ENCODE peak calls at places on chromosomes 16 and 17, in four cellular contexts. Q is A549, A is K562, R is HepG2. W is an unnamed sample.

GRCh38 chr17:73546770-73547345 is 97.4 kb downstream of the SDK2 start:
- DNase-seq in Q (peak), A (peak), R (peak), W (peak)

GRCh38 chr16:20359997-20360396 is 7.5 kb upstream of the UMOD start:
- DNase-seq in Q (no peak), A (peak), R (peak), W (peak)

GRCh38 chr17:356671-357434 is 4.2 kb upstream of the RPH3AL start:
- DNase-seq in Q (no peak), A (no peak), R (no peak), W (no peak)

GRCh38 chr16:85557976-85558589 is 55.0 kb upstream of the GSE1 start:
- DNase-seq in Q (no peak), A (no peak), R (no peak), W (no peak)

GRCh38 chr17:82915697-82916027 is 75.8 kb upstream of the ZNF750 start:
- DNase-seq in Q (no peak), A (no peak), R (no peak), W (no peak)

GRCh38 chr17:72427761-72428109 is 306.9 kb downstream of the SOX9 start:
- DNase-seq in Q (no peak), A (no peak), R (no peak), W (no peak)

GRCh38 chr16:57361384-57361783 is 2.8 kb downstream of the CCL22 start:
- DNase-seq in Q (no peak), A (no peak), R (no peak), W (no peak)

GRCh38 chr17:9360610-9361571 is 214.7 kb downstream of the STX8 start:
- DNase-seq in Q (peak), A (no peak), R (peak), W (no peak)

GRCh38 chr17:64448665-64449512 is at the start of gene MILR1:
- DNase-seq in Q (peak), A (peak), R (no peak), W (no peak)

GRCh38 chr17:29070795-29071194 is 27.9 kb downstream of the PIPOX start:
- DNase-seq in Q (no peak), A (no peak), R (no peak), W (no peak)

GRCh38 chr17:28811594-28812135 is 30.9 kb downstream of the FAM222B start:
- DNase-seq in Q (peak), A (peak), R (peak), W (no peak)

GRCh38 chr16:80527297-80527696 is 13.5 kb upstream of the DYNLRB2 start:
- DNase-seq in Q (no peak), A (peak), R (peak), W (peak)

GRCh38 chr17:72004011-72004427 is 116.8 kb upstream of the SOX9 start:
- DNase-seq in Q (no peak), A (no peak), R (no peak), W (no peak)

GRCh38 chr17:80864751-80865150 is 126.9 kb upstream of the CHMP6 start:
- DNase-seq in Q (no peak), A (no peak), R (no peak), W (peak)

GRCh38 chr16:85306071-85306792 is 194.0 kb upstream of the CIBAR2 start:
- DNase-seq in Q (no peak), A (peak), R (peak), W (no peak)

GRCh38 chr17:48375356-48375755 is 54.7 kb downstream of the SKAP1 start:
- DNase-seq in Q (no peak), A (no peak), R (no peak), W (no peak)

GRCh38 chr16:51526622-51527021 is 375.6 kb upstream of the SALL1 start:
- DNase-seq in Q (no peak), A (no peak), R (no peak), W (no peak)

GRCh38 chr16:79131676-79132075 is 468.9 kb downstream of the MAF start:
- DNase-seq in Q (no peak), A (no peak), R (no peak), W (no peak)

GRCh38 chr17:64964796-64965195 is 45.5 kb upstream of the LRRC37A3 start:
- DNase-seq in Q (no peak), A (no peak), R (no peak), W (no peak)

GRCh38 chr17:21510686-21511367 is 134.7 kb downstream of the KCNJ12 start:
- DNase-seq in Q (no peak), A (no peak), R (no peak), W (no peak)

GRCh38 chr16:684961-685696 is 995 bp upstream of the JMJD8 start:
- DNase-seq in Q (no peak), A (no peak), R (no peak), W (no peak)

GRCh38 chr16:52497067-52497816 is 49.7 kb downstream of the TOX3 start:
- DNase-seq in Q (no peak), A (no peak), R (peak), W (no peak)

GRCh38 chr17:8124350-8125195 is 667 bp upstream of the HES7 start:
- DNase-seq in Q (no peak), A (no peak), R (no peak), W (no peak)

GRCh38 chr16:80058236-80058635 is 457.7 kb upstream of the MAF start:
- DNase-seq in Q (no peak), A (no peak), R (no peak), W (no peak)

GRCh38 chr16:34801875-34802274 is 1342.5 kb downstream of the TP53TG3F start:
- DNase-seq in Q (no peak), A (no peak), R (no peak), W (no peak)

GRCh38 chr17:69492410-69493071 is 78.0 kb downstream of the MAP2K6 start:
- DNase-seq in Q (peak), A (no peak), R (no peak), W (peak)

GRCh38 chr17:9322298-9322697 is 253.3 kb downstream of the STX8 start:
- DNase-seq in Q (no peak), A (no peak), R (no peak), W (no peak)

GRCh38 chr17:54220829-54221228 is 398.1 kb downstream of the KIF2B start:
- DNase-seq in Q (no peak), A (no peak), R (no peak), W (no peak)

GRCh38 chr17:54221499-54221898 is 398.8 kb downstream of the KIF2B start:
- DNase-seq in Q (no peak), A (no peak), R (no peak), W (no peak)
- TF ChIP-seq HMGXB4 in Q (no peak), A (no peak), R (no peak), W (no peak)

DNA sequence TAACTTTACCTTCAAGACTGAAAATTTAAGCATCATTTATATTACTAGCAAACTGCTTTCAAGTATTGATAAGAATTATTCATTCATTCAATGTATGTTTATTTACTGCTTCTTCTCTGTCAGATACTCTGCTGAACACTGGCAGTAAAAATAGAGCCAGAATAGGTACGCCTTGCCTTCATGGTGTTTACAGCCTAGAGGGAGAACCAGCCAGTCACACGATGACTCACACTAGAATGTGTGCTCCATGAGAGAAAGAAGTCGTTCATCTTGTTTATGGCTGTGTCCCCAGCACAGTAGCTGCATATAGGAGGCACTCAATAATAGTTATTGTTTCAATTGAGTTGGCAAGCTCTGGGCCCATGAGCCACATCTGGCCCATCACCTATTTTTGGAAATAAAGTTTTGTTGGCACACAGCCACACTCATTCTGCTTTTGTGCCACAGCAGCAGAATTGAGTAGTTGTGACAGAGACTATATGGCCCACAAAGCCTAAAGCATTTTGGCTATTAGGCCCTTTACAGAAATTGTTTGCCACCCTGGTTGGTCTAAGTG is 84.2 kb downstream of the TMC6 start:
- DNase-seq in Q (no peak), A (no peak), R (no peak), W (no peak)
- TF ChIP-seq HMGXB4 in Q (no peak), A (no peak), R (no peak), W (no peak)

GRCh38 chr17:55434721-55435120 is 13.1 kb upstream of the MMD start:
- DNase-seq in Q (no peak), A (no peak), R (no peak), W (no peak)
- TF ChIP-seq HMGXB4 in Q (no peak), A (no peak), R (no peak), W (no peak)

DNA sequence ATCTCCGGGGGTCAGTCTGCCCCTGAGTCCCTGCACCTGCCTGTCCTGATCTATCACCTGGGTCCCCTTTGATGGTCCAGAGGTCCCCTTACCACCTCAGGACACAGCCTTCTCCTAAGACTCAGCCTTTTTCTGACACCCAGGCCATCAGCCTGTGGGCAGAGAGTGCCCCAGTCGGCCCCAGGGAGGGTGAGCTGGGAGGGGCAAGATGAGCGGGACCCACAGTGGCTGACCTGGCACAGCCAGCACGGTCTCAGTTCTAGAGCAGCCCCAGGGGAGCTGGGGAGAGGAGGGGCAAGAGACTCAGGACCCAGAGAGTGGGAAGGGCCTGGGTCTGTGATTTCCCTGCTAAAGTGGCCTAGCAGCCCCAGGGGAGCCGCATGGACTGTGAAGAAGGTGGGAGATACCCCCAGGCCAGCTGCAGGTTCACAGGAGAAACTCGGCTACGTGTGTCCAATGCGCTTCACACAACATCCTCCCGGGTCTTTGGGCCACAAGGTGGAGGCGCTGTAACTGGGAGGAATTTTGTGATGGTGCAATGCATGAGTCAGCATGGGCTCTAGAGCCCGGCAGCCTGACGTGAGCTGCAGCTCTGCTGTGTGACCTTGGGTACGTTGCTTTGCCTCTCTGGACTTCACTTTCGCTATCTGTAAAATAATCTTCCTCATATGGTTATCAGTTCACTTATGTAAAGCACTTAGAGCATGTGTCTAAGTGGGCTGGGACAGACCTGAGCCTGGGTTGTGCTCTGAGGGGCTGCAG is 67.2 kb upstream of the LHX1 start:
- DNase-seq in Q (peak), A (peak), R (no peak), W (peak)
- TF ChIP-seq HMGXB4 in Q (no peak), A (no peak), R (no peak), W (no peak)

GRCh38 chr16:67396159-67396774 is 3.0 kb upstream of the TPPP3 start:
- DNase-seq in Q (peak), A (peak), R (peak), W (peak)
- TF ChIP-seq HMGXB4 in Q (no peak), A (no peak), R (no peak), W (no peak)

GRCh38 chr17:14557482-14557881 is 256.6 kb downstream of the HS3ST3B1 start:
- DNase-seq in Q (no peak), A (no peak), R (no peak), W (no peak)
- TF ChIP-seq HMGXB4 in Q (no peak), A (no peak), R (no peak), W (no peak)

DNA sequence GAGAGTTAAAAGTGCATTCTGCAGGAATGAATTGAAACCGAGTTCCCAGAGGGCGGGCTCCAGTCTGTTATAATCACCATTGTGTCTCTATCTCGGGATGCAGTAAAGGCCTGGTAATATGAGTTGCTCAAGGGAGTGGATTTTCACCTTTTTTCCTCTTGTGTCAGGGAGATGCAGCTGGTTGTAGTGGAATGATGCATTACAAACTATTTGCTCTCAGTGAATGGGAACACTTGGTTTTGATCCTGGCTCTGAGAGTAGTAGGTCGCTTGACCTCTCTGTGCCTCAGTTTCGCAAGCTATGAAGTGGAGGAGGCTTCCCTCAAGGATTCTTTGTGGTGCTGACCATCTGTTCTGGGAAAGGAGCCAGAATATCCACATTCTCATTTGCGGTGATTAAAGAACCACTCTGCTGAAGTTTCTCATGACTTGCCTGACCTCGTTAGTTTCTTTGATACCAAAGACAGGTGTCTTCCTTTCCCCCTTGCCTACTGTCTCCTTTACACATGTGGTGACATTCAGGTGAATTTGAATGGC is 115.9 kb downstream of the SNX29 start:
- DNase-seq in Q (no peak), A (no peak), R (peak), W (no peak)
- TF ChIP-seq HMGXB4 in Q (no peak), A (no peak), R (no peak), W (no peak)

GRCh38 chr17:14469971-14470370 is 169.1 kb downstream of the HS3ST3B1 start:
- DNase-seq in Q (no peak), A (no peak), R (no peak), W (no peak)

GRCh38 chr17:14470417-14470816 is 169.5 kb downstream of the HS3ST3B1 start:
- DNase-seq in Q (no peak), A (no peak), R (no peak), W (no peak)

GRCh38 chr17:14474591-14474990 is 173.7 kb downstream of the HS3ST3B1 start:
- DNase-seq in Q (no peak), A (no peak), R (no peak), W (no peak)

GRCh38 chr17:14468858-14469257 is 168.0 kb downstream of the HS3ST3B1 start:
- DNase-seq in Q (no peak), A (no peak), R (no peak), W (no peak)

GRCh38 chr17:14471052-14471451 is 170.2 kb downstream of the HS3ST3B1 start:
- DNase-seq in Q (peak), A (no peak), R (peak), W (no peak)
- TF ChIP-seq HMGXB4 in Q (no peak), A (no peak), R (no peak), W (no peak)

DNA sequence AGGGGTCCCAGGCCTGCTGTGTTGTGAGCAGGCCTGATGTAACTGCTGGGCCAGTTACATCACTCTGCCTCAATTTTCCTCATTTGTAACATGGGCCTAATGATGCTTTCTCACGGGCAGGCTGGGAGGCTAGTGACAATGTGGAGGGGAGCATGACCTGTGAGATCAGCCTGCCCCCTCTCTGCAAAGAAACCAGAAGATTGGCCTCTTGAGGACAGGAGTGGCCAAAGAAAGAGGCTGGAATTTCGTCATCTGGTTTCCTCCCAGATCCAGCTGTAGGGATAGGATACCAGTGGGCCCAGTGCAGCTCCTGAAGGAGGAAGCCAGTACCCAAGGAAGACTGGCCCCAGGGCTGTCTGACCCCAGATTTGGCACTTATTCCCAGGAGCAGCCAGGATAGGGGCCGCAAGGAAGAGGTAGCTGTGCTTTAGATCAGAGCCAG is 615 bp upstream of the SREBF1 start:
- DNase-seq in Q (peak), A (no peak), R (peak), W (no peak)
- TF ChIP-seq HMGXB4 in Q (no peak), A (no peak), R (no peak), W (no peak)

GRCh38 chr17:44637066-44637465 is 19.2 kb upstream of the MEIOC start:
- DNase-seq in Q (no peak), A (no peak), R (no peak), W (no peak)
- TF ChIP-seq HMGXB4 in Q (no peak), A (no peak), R (no peak), W (no peak)

W was measured in WTC11.